ENCODE peak calls at places on chromosomes 16 and 17, in five cellular contexts. O is MM.1S, D is heart right ventricle, R is body of pancreas, L is endodermal cell. E is an unnamed sample. For H3K4me1, the result is how much of the 10 kb centered on the place peaks cover.

GRCh38 chr17:42315402-42316156 is 27.3 kb downstream of the STAT5A start:
- DNase-seq in R (no peak), D (no peak), O (no peak), L (no peak), E (no peak)

GRCh38 chr17:44906010-44906646 is 6.9 kb upstream of the EFTUD2 start:
- DNase-seq in O (no peak), R (no peak), L (peak), D (no peak), E (no peak)

GRCh38 chr16:81885976-81886586 is 107.0 kb downstream of the PLCG2 start:
- DNase-seq in D (no peak), O (peak), L (peak), R (no peak), E (no peak)

GRCh38 chr16:69651217-69651616 is 75.1 kb downstream of the NQO1 start:
- DNase-seq in D (no peak), L (no peak), O (no peak), R (no peak), E (no peak)

GRCh38 chr17:68514809-68515208 is 2.6 kb downstream of the PRKAR1A start:
- DNase-seq in L (peak), R (no peak), O (no peak), D (no peak), E (no peak)

GRCh38 chr16:88022076-88023042 is 71.1 kb downstream of the BANP start:
- DNase-seq in D (no peak), O (no peak), L (no peak), R (no peak), E (no peak)

GRCh38 chr17:40533896-40534295 is 31.4 kb downstream of the CCR7 start:
- DNase-seq in O (no peak), R (no peak), L (no peak), D (no peak), E (no peak)

GRCh38 chr17:41966453-41967140 is at the start of gene CNP:
- DNase-seq in R (peak), D (peak), L (peak), O (peak), E (peak)

DNA sequence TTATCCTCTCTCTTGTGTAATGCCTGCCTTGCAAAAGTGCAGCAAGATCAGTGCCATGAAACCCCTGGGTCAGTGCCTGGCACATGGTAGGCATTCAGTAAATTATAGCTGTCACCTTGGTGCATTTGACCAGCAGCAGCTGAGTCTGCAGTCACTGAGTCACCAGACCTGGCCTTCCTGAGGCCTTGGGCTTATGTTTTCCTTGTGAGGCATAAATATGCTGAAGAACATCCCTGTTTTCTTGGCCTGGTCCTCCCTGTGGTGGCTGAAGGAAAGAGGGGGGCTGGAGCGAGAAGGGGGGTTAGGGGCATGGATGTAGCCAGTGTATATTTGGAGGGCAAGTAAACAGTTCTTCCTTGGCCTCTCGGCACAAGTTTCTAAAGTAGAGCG is 26.4 kb downstream of the EPN2 start:
- DNase-seq in L (no peak), R (no peak), D (no peak), O (no peak), E (no peak)
- H3K4me1 ChIP-seq in L (under half), R (under half), D (half or more), O (under half), E (half or more)

DNA sequence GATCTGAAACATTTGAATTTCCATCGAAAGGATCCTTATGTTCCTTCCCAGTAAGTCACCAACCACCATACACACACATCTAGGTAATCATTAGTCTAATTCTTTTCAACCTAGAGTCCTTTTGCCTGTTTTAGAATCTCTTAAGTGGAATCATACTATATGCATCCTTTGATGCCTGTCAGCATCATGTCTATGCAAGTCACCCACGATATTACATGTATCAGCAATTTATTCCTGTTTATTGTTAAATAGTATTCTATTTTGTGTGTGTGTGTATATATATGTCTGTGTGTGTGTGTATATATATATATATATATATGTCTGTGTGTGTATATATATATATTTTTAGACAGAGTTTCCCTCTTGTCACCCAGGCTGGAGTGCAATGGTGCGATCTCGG is 78.9 kb upstream of the RPH3AL start:
- DNase-seq in R (no peak), D (no peak), L (no peak), O (no peak), E (no peak)
- H3K4me3 ChIP-seq in R (no peak), D (no peak), L (no peak), O (no peak), E (no peak)

GRCh38 chr17:82963104-82963950 is 116.1 kb upstream of the METRNL start:
- DNase-seq in R (peak), D (peak), L (peak), O (no peak), E (peak)
- TF ChIP-seq CTCF in R (peak), D (peak), L (peak), O (peak), E (peak)

GRCh38 chr17:77306048-77306789 is 165.4 kb downstream of the SEC14L1 start:
- DNase-seq in R (no peak), L (no peak), O (no peak), D (no peak), E (no peak)
- H3K4me1 ChIP-seq in R (under half), L (under half), O (under half), D (under half), E (under half)

E was measured in right atrium auricular region.